ENCODE peak calls at places on chromosome 3, in five cellular contexts. One of them, this sample, is unnamed.

GRCh38 chr3:194395767-194396527 is 3.1 kb downstream of the GP5 start:
- DNase-seq in A549: no peak
- DNase-seq in AG04450: no peak
- DNase-seq in astrocyte of the spinal cord: no peak
- DNase-seq in cardiac fibroblast: no peak
- DNase-seq in this sample: no peak

GRCh38 chr3:100615684-100616083 is 6.3 kb downstream of the ADGRG7 start:
- DNase-seq in A549: no peak
- DNase-seq in AG04450: no peak
- DNase-seq in astrocyte of the spinal cord: peak
- DNase-seq in cardiac fibroblast: peak
- DNase-seq in this sample: no peak

GRCh38 chr3:122940628-122941086 is 86.9 kb downstream of the SEMA5B start:
- DNase-seq in A549: no peak
- DNase-seq in AG04450: no peak
- DNase-seq in astrocyte of the spinal cord: no peak
- DNase-seq in cardiac fibroblast: peak
- DNase-seq in this sample: no peak

GRCh38 chr3:2657408-2657807 is 452.8 kb downstream of the IL5RA start:
- DNase-seq in A549: no peak
- DNase-seq in AG04450: no peak
- DNase-seq in astrocyte of the spinal cord: no peak
- DNase-seq in cardiac fibroblast: no peak
- DNase-seq in this sample: no peak

GRCh38 chr3:33433843-33434242 is 6.4 kb downstream of the UBP1 start:
- DNase-seq in A549: no peak
- DNase-seq in AG04450: no peak
- DNase-seq in astrocyte of the spinal cord: peak
- DNase-seq in cardiac fibroblast: peak
- DNase-seq in this sample: no peak

GRCh38 chr3:23203651-23204111 is 554 bp downstream of the UBE2E2 start:
- DNase-seq in A549: peak
- DNase-seq in AG04450: no peak
- DNase-seq in astrocyte of the spinal cord: no peak
- DNase-seq in cardiac fibroblast: no peak
- DNase-seq in this sample: no peak

GRCh38 chr3:16338999-16339398 is 74.0 kb downstream of the OXNAD1 start:
- DNase-seq in A549: peak
- DNase-seq in AG04450: peak
- DNase-seq in astrocyte of the spinal cord: peak
- DNase-seq in cardiac fibroblast: peak
- DNase-seq in this sample: no peak

GRCh38 chr3:14810795-14811661 is 7.7 kb upstream of the FGD5 start:
- DNase-seq in A549: no peak
- DNase-seq in AG04450: no peak
- DNase-seq in astrocyte of the spinal cord: no peak
- DNase-seq in cardiac fibroblast: no peak
- DNase-seq in this sample: no peak

GRCh38 chr3:196181127-196181546 is 30.1 kb downstream of the ZDHHC19 start:
- DNase-seq in A549: no peak
- DNase-seq in AG04450: no peak
- DNase-seq in astrocyte of the spinal cord: no peak
- DNase-seq in cardiac fibroblast: no peak
- DNase-seq in this sample: no peak

GRCh38 chr3:10417849-10418248 is 87.5 kb downstream of the ATP2B2 start:
- DNase-seq in A549: peak
- DNase-seq in AG04450: no peak
- DNase-seq in astrocyte of the spinal cord: peak
- DNase-seq in cardiac fibroblast: peak
- DNase-seq in this sample: no peak

GRCh38 chr3:152128356-152128755 is 140.4 kb upstream of the MBNL1 start:
- DNase-seq in A549: no peak
- DNase-seq in AG04450: no peak
- DNase-seq in astrocyte of the spinal cord: no peak
- DNase-seq in cardiac fibroblast: no peak
- DNase-seq in this sample: no peak

GRCh38 chr3:77562089-77562488 is 522.2 kb downstream of the ROBO2 start:
- DNase-seq in A549: no peak
- DNase-seq in AG04450: no peak
- DNase-seq in astrocyte of the spinal cord: no peak
- DNase-seq in cardiac fibroblast: no peak
- DNase-seq in this sample: no peak

GRCh38 chr3:106611841-106612240 is 743.0 kb upstream of the CBLB start:
- DNase-seq in A549: no peak
- DNase-seq in AG04450: no peak
- DNase-seq in astrocyte of the spinal cord: no peak
- DNase-seq in cardiac fibroblast: peak
- DNase-seq in this sample: no peak

GRCh38 chr3:16482770-16483531 is 30.5 kb downstream of the RFTN1 start:
- DNase-seq in A549: no peak
- DNase-seq in AG04450: no peak
- DNase-seq in astrocyte of the spinal cord: no peak
- DNase-seq in cardiac fibroblast: no peak
- DNase-seq in this sample: no peak

GRCh38 chr3:98893740-98894139 is 7.8 kb downstream of the DCBLD2 start:
- DNase-seq in A549: no peak
- DNase-seq in AG04450: no peak
- DNase-seq in astrocyte of the spinal cord: peak
- DNase-seq in cardiac fibroblast: peak
- DNase-seq in this sample: no peak

GRCh38 chr3:32309653-32310242 is 71.3 kb downstream of the CMTM8 start:
- DNase-seq in A549: no peak
- DNase-seq in AG04450: no peak
- DNase-seq in astrocyte of the spinal cord: no peak
- DNase-seq in cardiac fibroblast: no peak
- DNase-seq in this sample: no peak

GRCh38 chr3:52477076-52477895 is 17.9 kb upstream of the STAB1 start:
- DNase-seq in A549: no peak
- DNase-seq in AG04450: no peak
- DNase-seq in astrocyte of the spinal cord: no peak
- DNase-seq in cardiac fibroblast: no peak
- DNase-seq in this sample: no peak

GRCh38 chr3:178964551-178964950 is 107.1 kb downstream of the ZMAT3 start:
- DNase-seq in A549: no peak
- DNase-seq in AG04450: no peak
- DNase-seq in astrocyte of the spinal cord: no peak
- DNase-seq in cardiac fibroblast: no peak
- DNase-seq in this sample: no peak

GRCh38 chr3:139935866-139936817 is 1.2 kb downstream of the CLSTN2 start:
- DNase-seq in A549: no peak
- DNase-seq in AG04450: no peak
- DNase-seq in astrocyte of the spinal cord: peak
- DNase-seq in cardiac fibroblast: peak
- DNase-seq in this sample: no peak

GRCh38 chr3:104291878-104292277 is 1074.8 kb upstream of the ALCAM start:
- DNase-seq in A549: no peak
- DNase-seq in AG04450: no peak
- DNase-seq in astrocyte of the spinal cord: peak
- DNase-seq in cardiac fibroblast: peak
- DNase-seq in this sample: no peak

GRCh38 chr3:184345678-184346144 is 8.3 kb downstream of the FAM131A start:
- DNase-seq in A549: peak
- DNase-seq in AG04450: no peak
- DNase-seq in astrocyte of the spinal cord: peak
- DNase-seq in cardiac fibroblast: peak
- DNase-seq in this sample: no peak

GRCh38 chr3:44511238-44511567 is 33.7 kb upstream of the ZNF445 start:
- DNase-seq in A549: no peak
- DNase-seq in AG04450: no peak
- DNase-seq in astrocyte of the spinal cord: no peak
- DNase-seq in cardiac fibroblast: peak
- DNase-seq in this sample: no peak

GRCh38 chr3:9172851-9173320 is 76.6 kb downstream of the SRGAP3 start:
- DNase-seq in A549: no peak
- DNase-seq in AG04450: no peak
- DNase-seq in astrocyte of the spinal cord: no peak
- DNase-seq in cardiac fibroblast: no peak
- DNase-seq in this sample: no peak

GRCh38 chr3:120147072-120147871 is 53.0 kb upstream of the GSK3B start:
- DNase-seq in A549: no peak
- DNase-seq in AG04450: no peak
- DNase-seq in astrocyte of the spinal cord: no peak
- DNase-seq in cardiac fibroblast: no peak
- DNase-seq in this sample: no peak

GRCh38 chr3:52507359-52507758 is 12.2 kb downstream of the STAB1 start:
- DNase-seq in A549: peak
- DNase-seq in AG04450: no peak
- DNase-seq in astrocyte of the spinal cord: peak
- DNase-seq in cardiac fibroblast: peak
- DNase-seq in this sample: no peak

GRCh38 chr3:100183608-100184125 is 69.4 kb upstream of the FILIP1L start:
- DNase-seq in A549: no peak
- DNase-seq in AG04450: no peak
- DNase-seq in astrocyte of the spinal cord: no peak
- DNase-seq in cardiac fibroblast: no peak
- DNase-seq in this sample: no peak

GRCh38 chr3:16303037-16303436 is 38.0 kb downstream of the OXNAD1 start:
- DNase-seq in A549: no peak
- DNase-seq in AG04450: no peak
- DNase-seq in astrocyte of the spinal cord: no peak
- DNase-seq in cardiac fibroblast: no peak
- DNase-seq in this sample: no peak

GRCh38 chr3:134059680-134060560 is 30.2 kb upstream of the SLCO2A1 start:
- DNase-seq in A549: no peak
- DNase-seq in AG04450: no peak
- DNase-seq in astrocyte of the spinal cord: peak
- DNase-seq in cardiac fibroblast: peak
- DNase-seq in this sample: no peak

GRCh38 chr3:193240436-193240849 is 579 bp upstream of the PLAAT1 start:
- DNase-seq in A549: no peak
- DNase-seq in AG04450: no peak
- DNase-seq in astrocyte of the spinal cord: no peak
- DNase-seq in cardiac fibroblast: no peak
- DNase-seq in this sample: no peak

GRCh38 chr3:157531771-157532170 is 28.6 kb upstream of the VEPH1 start:
- DNase-seq in A549: no peak
- DNase-seq in AG04450: no peak
- DNase-seq in astrocyte of the spinal cord: peak
- DNase-seq in cardiac fibroblast: peak
- DNase-seq in this sample: no peak

GRCh38 chr3:112776836-112777235 is 69.8 kb downstream of the CD200R1L start:
- DNase-seq in A549: no peak
- DNase-seq in AG04450: no peak
- DNase-seq in astrocyte of the spinal cord: no peak
- DNase-seq in cardiac fibroblast: no peak
- DNase-seq in this sample: no peak

GRCh38 chr3:46206284-46206683 is 1.8 kb downstream of the CCR1 start:
- DNase-seq in A549: no peak
- DNase-seq in AG04450: no peak
- DNase-seq in astrocyte of the spinal cord: no peak
- DNase-seq in cardiac fibroblast: no peak
- DNase-seq in this sample: no peak

GRCh38 chr3:192514754-192515660 is 212.3 kb downstream of the FGF12 start:
- DNase-seq in A549: peak
- DNase-seq in AG04450: no peak
- DNase-seq in astrocyte of the spinal cord: no peak
- DNase-seq in cardiac fibroblast: no peak
- DNase-seq in this sample: peak

DNA sequence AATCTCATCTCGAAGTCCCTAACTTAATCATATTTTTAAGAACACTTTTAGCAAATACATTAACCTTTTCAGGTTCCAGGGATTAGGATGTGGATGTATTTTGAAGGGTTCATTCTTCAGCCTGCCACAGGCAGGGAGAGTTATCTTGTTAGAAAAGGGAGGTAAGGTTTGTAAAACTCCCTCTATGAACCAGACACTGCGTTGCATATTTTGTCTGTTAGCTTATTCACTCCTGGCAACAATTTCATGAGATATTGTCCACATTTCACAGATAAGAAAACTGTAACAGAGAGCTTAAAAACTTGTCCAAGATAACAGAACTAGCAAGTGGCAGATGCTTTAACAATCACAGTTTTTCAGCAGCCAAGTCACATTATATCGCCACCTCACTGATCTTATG is 155.4 kb downstream of the DIPK2A start:
- DNase-seq in A549: no peak
- DNase-seq in AG04450: no peak
- DNase-seq in astrocyte of the spinal cord: no peak
- DNase-seq in cardiac fibroblast: no peak
- DNase-seq in this sample: no peak
- TF ChIP-seq CTCF in A549: no peak
- TF ChIP-seq CTCF in AG04450: no peak
- TF ChIP-seq CTCF in astrocyte of the spinal cord: no peak
- TF ChIP-seq CTCF in cardiac fibroblast: no peak
- TF ChIP-seq CTCF in this sample: no peak

GRCh38 chr3:149954812-149955211 is 15.9 kb downstream of the PFN2 start:
- DNase-seq in A549: no peak
- DNase-seq in AG04450: no peak
- DNase-seq in astrocyte of the spinal cord: no peak
- DNase-seq in cardiac fibroblast: no peak
- DNase-seq in this sample: no peak

GRCh38 chr3:149955449-149955848 is 15.2 kb downstream of the PFN2 start:
- DNase-seq in A549: no peak
- DNase-seq in AG04450: no peak
- DNase-seq in astrocyte of the spinal cord: no peak
- DNase-seq in cardiac fibroblast: no peak
- DNase-seq in this sample: no peak

GRCh38 chr3:149959443-149959842 is 11.3 kb downstream of the PFN2 start:
- DNase-seq in A549: no peak
- DNase-seq in AG04450: no peak
- DNase-seq in astrocyte of the spinal cord: no peak
- DNase-seq in cardiac fibroblast: no peak
- DNase-seq in this sample: no peak

GRCh38 chr3:149957352-149958140 is 13.1 kb downstream of the PFN2 start:
- DNase-seq in A549: no peak
- DNase-seq in AG04450: no peak
- DNase-seq in astrocyte of the spinal cord: no peak
- DNase-seq in cardiac fibroblast: no peak
- DNase-seq in this sample: no peak

GRCh38 chr3:149958171-149958796 is 12.4 kb downstream of the PFN2 start:
- DNase-seq in A549: no peak
- DNase-seq in AG04450: no peak
- DNase-seq in astrocyte of the spinal cord: no peak
- DNase-seq in cardiac fibroblast: peak
- DNase-seq in this sample: no peak
- TF ChIP-seq CTCF in A549: no peak
- TF ChIP-seq CTCF in AG04450: no peak
- TF ChIP-seq CTCF in astrocyte of the spinal cord: no peak
- TF ChIP-seq CTCF in cardiac fibroblast: peak
- TF ChIP-seq CTCF in this sample: no peak

DNA sequence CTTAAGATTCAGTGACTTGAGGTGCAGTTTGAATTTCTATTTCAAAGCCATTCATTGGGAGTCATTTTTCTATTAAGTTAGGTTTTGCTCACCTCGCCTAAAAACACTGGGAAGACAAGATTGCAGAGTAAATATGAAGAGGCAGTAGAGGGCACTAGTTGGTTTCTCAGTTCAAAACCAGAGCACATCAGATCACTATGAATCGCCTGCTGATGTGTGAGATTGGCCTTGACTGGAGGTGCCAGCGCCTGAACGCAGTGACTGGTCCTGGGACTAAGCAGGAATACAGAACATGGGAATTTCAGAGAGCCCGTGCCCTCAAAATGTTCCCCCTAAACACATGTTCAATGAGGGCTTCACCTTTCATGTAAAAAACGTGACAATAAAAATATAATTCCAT is 229.0 kb downstream of the ITPR1 start:
- DNase-seq in A549: peak
- DNase-seq in AG04450: no peak
- DNase-seq in astrocyte of the spinal cord: peak
- DNase-seq in cardiac fibroblast: peak
- DNase-seq in this sample: no peak
- TF ChIP-seq CTCF in A549: peak
- TF ChIP-seq CTCF in AG04450: peak
- TF ChIP-seq CTCF in astrocyte of the spinal cord: peak
- TF ChIP-seq CTCF in cardiac fibroblast: peak
- TF ChIP-seq CTCF in this sample: no peak

GRCh38 chr3:47418167-47419082 is 37.6 kb downstream of the PTPN23 start:
- DNase-seq in A549: peak
- DNase-seq in AG04450: no peak
- DNase-seq in astrocyte of the spinal cord: no peak
- DNase-seq in cardiac fibroblast: no peak
- DNase-seq in this sample: no peak
- TF ChIP-seq CTCF in A549: no peak
- TF ChIP-seq CTCF in AG04450: peak
- TF ChIP-seq CTCF in astrocyte of the spinal cord: no peak
- TF ChIP-seq CTCF in cardiac fibroblast: peak
- TF ChIP-seq CTCF in this sample: peak

This sample was measured in progenitor cell of endocrine pancreas.